ENCODE peak calls at places on chromosomes 2 and 18, in ten cellular contexts. F is breast epithelium, S is heart right ventricle, G is hepatocyte, N is left ventricle myocardium inferior, Z is HepG2, U is GM23248, X is thoracic aorta, K is pancreas, A is Peyer's patch. Y is an unnamed sample. For H3K4me1, the result is how much of the 10 kb centered on the place peaks cover.

GRCh38 chr2:231925303-231926179 is 655 bp downstream of the NPPC start:
- DNase-seq in F (peak), S (peak), G (peak), N (peak), Z (peak), U (peak), X (peak), K (peak), A (peak), Y (peak)

GRCh38 chr2:7835693-7836680 is 845.9 kb upstream of the ID2 start:
- DNase-seq in F (no peak), S (no peak), G (no peak), N (no peak), Z (peak), U (no peak), X (no peak), K (no peak), A (no peak), Y (no peak)

GRCh38 chr18:45497595-45498269 is 117.5 kb upstream of the SLC14A2 start:
- DNase-seq in F (no peak), S (no peak), G (no peak), N (no peak), Z (no peak), U (no peak), X (no peak), K (no peak), A (no peak), Y (no peak)

GRCh38 chr2:185044323-185044874 is 446.1 kb downstream of the ZNF804A start:
- DNase-seq in F (no peak), S (no peak), G (peak), N (no peak), Z (no peak), U (no peak), X (no peak), K (no peak), A (no peak), Y (no peak)

GRCh38 chr2:68387408-68388350 is 22.6 kb downstream of the PLEK start:
- DNase-seq in F (no peak), S (no peak), G (no peak), N (no peak), Z (no peak), U (no peak), X (no peak), K (no peak), A (no peak), Y (no peak)

GRCh38 chr18:36304723-36305122 is 7.2 kb downstream of the FHOD3 start:
- DNase-seq in F (no peak), S (no peak), G (no peak), N (no peak), Z (no peak), U (no peak), X (no peak), K (no peak), A (no peak), Y (no peak)

GRCh38 chr18:58195278-58195721 is 151.3 kb downstream of the NEDD4L start:
- DNase-seq in F (peak), S (no peak), G (peak), N (no peak), Z (no peak), U (no peak), X (no peak), K (peak), A (peak), Y (no peak)

GRCh38 chr2:114661926-114662670 is 219.7 kb downstream of the DPP10 start:
- DNase-seq in F (peak), S (peak), G (peak), N (peak), Z (no peak), U (peak), X (no peak), K (peak), A (peak), Y (peak)

GRCh38 chr2:120398051-120398960 is 52.4 kb downstream of the INHBB start:
- DNase-seq in F (peak), S (no peak), G (no peak), N (no peak), Z (no peak), U (peak), X (no peak), K (no peak), A (peak), Y (no peak)

GRCh38 chr18:22254088-22254487 is 84.7 kb downstream of the GATA6 start:
- DNase-seq in F (no peak), S (no peak), G (no peak), N (no peak), Z (no peak), U (no peak), X (no peak), K (no peak), A (peak), Y (no peak)

GRCh38 chr18:74899554-74899953 is 301.9 kb downstream of the ZNF407 start:
- DNase-seq in F (no peak), S (peak), G (peak), N (peak), Z (no peak), U (no peak), X (no peak), K (no peak), A (no peak), Y (no peak)

GRCh38 chr18:42392416-42392815 is 437.4 kb downstream of the PIK3C3 start:
- DNase-seq in F (no peak), S (no peak), G (no peak), N (no peak), Z (no peak), U (no peak), X (no peak), K (no peak), A (no peak), Y (no peak)

GRCh38 chr18:24585996-24586566 is 125.6 kb downstream of the HRH4 start:
- DNase-seq in F (no peak), S (no peak), G (no peak), N (no peak), Z (no peak), U (no peak), X (no peak), K (no peak), A (no peak), Y (no peak)

GRCh38 chr2:107735206-107735605 is 91.5 kb upstream of the RGPD4 start:
- DNase-seq in F (no peak), S (no peak), G (no peak), N (no peak), Z (no peak), U (no peak), X (no peak), K (no peak), A (no peak), Y (no peak)

GRCh38 chr2:162992828-162993227 is 154.3 kb upstream of the KCNH7 start:
- DNase-seq in F (no peak), S (no peak), G (no peak), N (no peak), Z (no peak), U (no peak), X (no peak), K (no peak), A (no peak), Y (no peak)

GRCh38 chr2:28445448-28446258 is 50.2 kb upstream of the PLB1 start:
- DNase-seq in F (no peak), S (no peak), G (peak), N (no peak), Z (no peak), U (peak), X (no peak), K (no peak), A (no peak), Y (peak)

GRCh38 chr2:131657895-131658768 is 130.4 kb downstream of the CCDC74A start:
- DNase-seq in F (no peak), S (no peak), G (no peak), N (no peak), Z (no peak), U (no peak), X (no peak), K (no peak), A (no peak), Y (no peak)

GRCh38 chr2:237590272-237591020 is at the start of gene RAB17:
- DNase-seq in F (no peak), S (no peak), G (peak), N (no peak), Z (peak), U (peak), X (no peak), K (peak), A (peak), Y (no peak)

GRCh38 chr2:30231726-30232026 is 342 bp downstream of the LBH start:
- DNase-seq in F (no peak), S (no peak), G (no peak), N (no peak), Z (no peak), U (no peak), X (no peak), K (no peak), A (no peak), Y (no peak)

GRCh38 chr2:35820404-35820803 is 535.2 kb upstream of the CRIM1 start:
- DNase-seq in F (no peak), S (no peak), G (no peak), N (no peak), Z (no peak), U (no peak), X (no peak), K (no peak), A (no peak), Y (no peak)

GRCh38 chr2:98583516-98583865 is 24.8 kb downstream of the COA5 start:
- DNase-seq in F (no peak), S (no peak), G (no peak), N (no peak), Z (no peak), U (no peak), X (no peak), K (no peak), A (no peak), Y (no peak)

GRCh38 chr2:113206251-113206650 is 32.5 kb downstream of the PSD4 start:
- DNase-seq in F (no peak), S (no peak), G (no peak), N (no peak), Z (no peak), U (no peak), X (no peak), K (no peak), A (peak), Y (no peak)

GRCh38 chr2:241103176-241103595 is 1.1 kb upstream of the MTERF4 start:
- DNase-seq in F (no peak), S (no peak), G (no peak), N (no peak), Z (no peak), U (no peak), X (no peak), K (no peak), A (no peak), Y (no peak)

GRCh38 chr2:119293254-119293653 is 69.6 kb downstream of the STEAP3 start:
- DNase-seq in F (no peak), S (no peak), G (no peak), N (no peak), Z (no peak), U (peak), X (no peak), K (no peak), A (no peak), Y (no peak)

GRCh38 chr18:79064228-79064627 is 5.0 kb upstream of the ATP9B start:
- DNase-seq in F (no peak), S (no peak), G (no peak), N (no peak), Z (no peak), U (no peak), X (no peak), K (no peak), A (no peak), Y (no peak)

GRCh38 chr2:141496805-141497204 is 634.0 kb downstream of the LRP1B start:
- DNase-seq in F (no peak), S (no peak), G (no peak), N (no peak), Z (no peak), U (peak), X (no peak), K (no peak), A (no peak), Y (no peak)

GRCh38 chr2:61811821-61812220 is 42.0 kb downstream of the FAM161A start:
- DNase-seq in F (no peak), S (no peak), G (peak), N (no peak), Z (no peak), U (no peak), X (no peak), K (no peak), A (no peak), Y (no peak)

GRCh38 chr2:121186261-121186660 is 98.7 kb downstream of the TFCP2L1 start:
- DNase-seq in F (no peak), S (no peak), G (no peak), N (no peak), Z (no peak), U (no peak), X (no peak), K (no peak), A (no peak), Y (no peak)

GRCh38 chr2:204914708-204915107 is 369.4 kb downstream of the PARD3B start:
- DNase-seq in F (no peak), S (no peak), G (no peak), N (no peak), Z (no peak), U (no peak), X (no peak), K (no peak), A (no peak), Y (peak)

GRCh38 chr2:160429248-160430000 is 64.2 kb downstream of the RBMS1 start:
- DNase-seq in F (no peak), S (no peak), G (peak), N (no peak), Z (peak), U (peak), X (no peak), K (no peak), A (no peak), Y (no peak)

GRCh38 chr18:77087391-77088141 is 45.0 kb downstream of the MBP start:
- DNase-seq in F (peak), S (peak), G (peak), N (peak), Z (no peak), U (peak), X (no peak), K (no peak), A (no peak), Y (no peak)

GRCh38 chr18:63183952-63184351 is 135.6 kb downstream of the BCL2 start:
- DNase-seq in F (no peak), S (no peak), G (no peak), N (no peak), Z (no peak), U (no peak), X (no peak), K (no peak), A (no peak), Y (no peak)
- H3K4me1 ChIP-seq in F (under half), S (half or more), G (half or more), N (half or more), Z (under half), U (under half), X (under half), K (under half), A (under half), Y (under half)

GRCh38 chr2:128305555-128306080 is 13.1 kb downstream of the HS6ST1 start:
- DNase-seq in F (no peak), S (peak), G (no peak), N (peak), Z (no peak), U (peak), X (no peak), K (no peak), A (peak), Y (no peak)
- H3K4me1 ChIP-seq in F (under half), S (half or more), G (under half), N (half or more), Z (half or more), U (under half), X (under half), K (under half), A (under half), Y (half or more)

GRCh38 chr2:105822186-105822585 is 77.5 kb downstream of the NCK2 start:
- DNase-seq in F (no peak), S (no peak), G (no peak), N (no peak), Z (peak), U (no peak), X (no peak), K (no peak), A (no peak), Y (no peak)
- H3K4me1 ChIP-seq in F (under half), S (under half), G (under half), N (under half), Z (under half), U (under half), X (under half), K (under half), A (under half), Y (under half)

GRCh38 chr2:200321780-200322534 is 15.5 kb downstream of the SPATS2L start:
- DNase-seq in F (no peak), S (no peak), G (no peak), N (no peak), Z (peak), U (no peak), X (no peak), K (no peak), A (no peak), Y (no peak)
- H3K4me1 ChIP-seq in F (under half), S (half or more), G (half or more), N (half or more), Z (half or more), U (under half), X (under half), K (under half), A (under half), Y (under half)

GRCh38 chr18:63181706-63182105 is 137.9 kb downstream of the BCL2 start:
- DNase-seq in F (no peak), S (no peak), G (no peak), N (no peak), Z (no peak), U (no peak), X (no peak), K (no peak), A (no peak), Y (no peak)
- H3K4me1 ChIP-seq in F (under half), S (half or more), G (half or more), N (half or more), Z (under half), U (under half), X (under half), K (under half), A (under half), Y (under half)

GRCh38 chr2:47310801-47311560 is 92.0 kb upstream of the MSH2 start:
- DNase-seq in F (no peak), S (peak), G (no peak), N (peak), Z (peak), U (no peak), X (peak), K (peak), A (peak), Y (peak)

GRCh38 chr2:47311764-47312503 is 91.0 kb upstream of the MSH2 start:
- DNase-seq in F (no peak), S (no peak), G (no peak), N (no peak), Z (no peak), U (no peak), X (no peak), K (no peak), A (no peak), Y (no peak)

GRCh38 chr2:47313728-47314127 is 89.2 kb upstream of the MSH2 start:
- DNase-seq in F (no peak), S (no peak), G (no peak), N (no peak), Z (no peak), U (no peak), X (no peak), K (no peak), A (no peak), Y (no peak)

GRCh38 chr2:47313141-47313691 is 89.7 kb upstream of the MSH2 start:
- DNase-seq in F (no peak), S (no peak), G (peak), N (no peak), Z (peak), U (no peak), X (no peak), K (no peak), A (peak), Y (no peak)

DNA sequence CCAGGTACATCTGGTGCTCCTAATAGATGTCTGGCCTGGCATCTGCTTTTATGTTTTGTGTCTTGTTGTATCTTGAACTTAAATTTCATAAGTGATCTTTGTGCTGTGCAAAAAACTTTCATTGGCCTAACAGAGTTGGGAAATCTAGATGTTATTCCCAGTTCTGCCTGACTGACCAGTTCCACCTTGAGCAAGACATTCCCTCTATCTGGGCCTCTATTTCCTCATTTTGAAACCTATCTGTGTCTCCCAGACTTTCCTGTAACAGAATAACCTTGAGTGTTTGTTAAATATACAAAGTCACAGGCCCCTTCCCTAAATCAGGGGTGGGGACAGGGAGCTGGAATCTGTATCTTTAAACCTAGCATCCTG is 90.5 kb upstream of the MSH2 start:
- DNase-seq in F (no peak), S (no peak), G (no peak), N (no peak), Z (no peak), U (no peak), X (no peak), K (no peak), A (no peak), Y (no peak)
- H3K4me1 ChIP-seq in F (under half), S (under half), G (under half), N (under half), Z (half or more), U (under half), X (under half), K (under half), A (under half), Y (under half)

GRCh38 chr2:219175928-219176817 is 552 bp downstream of the CNPPD1 start:
- DNase-seq in F (peak), S (peak), G (peak), N (peak), Z (no peak), U (peak), X (no peak), K (peak), A (peak), Y (peak)

GRCh38 chr2:219178377-219179175 is 501 bp downstream of the RETREG2 start:
- DNase-seq in F (peak), S (peak), G (peak), N (peak), Z (no peak), U (peak), X (no peak), K (peak), A (no peak), Y (peak)

GRCh38 chr2:219176818-219177593 is at the start of gene CNPPD1:
- DNase-seq in F (peak), S (peak), G (peak), N (peak), Z (peak), U (peak), X (peak), K (peak), A (peak), Y (peak)

GRCh38 chr2:219179601-219180465 is 1.8 kb downstream of the RETREG2 start:
- DNase-seq in F (no peak), S (no peak), G (no peak), N (no peak), Z (no peak), U (no peak), X (no peak), K (no peak), A (no peak), Y (no peak)

GRCh38 chr2:219177594-219178376 is at the start of gene RETREG2:
- DNase-seq in F (peak), S (peak), G (peak), N (peak), Z (peak), U (peak), X (peak), K (peak), A (peak), Y (peak)
- H3K4me1 ChIP-seq in F (under half), S (under half), G (under half), N (half or more), Z (under half), U (under half), X (under half), K (under half), A (under half), Y (under half)